ENCODE peak calls at places on chromosomes 1 and 21, in five cellular contexts. J, X, Z, C and N are unnamed samples.

GRCh38 chr1:1510912-1511532 is 940 bp upstream of the ATAD3A start:
- DNase-seq in J (peak; percentile 15), X (no peak), Z (peak; percentile 2), C (peak; percentile 48), N (no peak)

GRCh38 chr1:20008391-20008841 is 29.0 kb upstream of the PLA2G2A start:
- DNase-seq in J (no peak), X (no peak), Z (no peak), C (no peak), N (no peak)

GRCh38 chr1:232578681-232579195 is 51.2 kb downstream of the SIPA1L2 start:
- DNase-seq in J (no peak), X (no peak), Z (no peak), C (no peak), N (no peak)

GRCh38 chr21:44643911-44644310 is 2.3 kb upstream of the KRTAP10-11 start:
- DNase-seq in J (no peak), X (no peak), Z (no peak), C (no peak), N (no peak)

GRCh38 chr1:227685807-227686206 is 49.3 kb downstream of the JMJD4 start:
- DNase-seq in J (no peak), X (no peak), Z (no peak), C (no peak), N (no peak)

GRCh38 chr1:89692601-89693503 is 59.9 kb downstream of the LRRC8C start:
- DNase-seq in J (no peak), X (peak; percentile 24), Z (peak; percentile 79), C (peak; percentile 70), N (no peak)

GRCh38 chr1:175810305-175810704 is 66.9 kb upstream of the TNR start:
- DNase-seq in J (no peak), X (no peak), Z (no peak), C (no peak), N (no peak)

GRCh38 chr1:112954945-112955677 is 885 bp downstream of the SLC16A1 start:
- DNase-seq in J (peak; percentile 54), X (peak; percentile 78), Z (peak; percentile 61), C (peak; percentile 63), N (peak; percentile 10)

GRCh38 chr1:198528376-198528775 is 12.1 kb downstream of the ATP6V1G3 start:
- DNase-seq in J (no peak), X (no peak), Z (peak; percentile 54), C (no peak), N (no peak)

DNA sequence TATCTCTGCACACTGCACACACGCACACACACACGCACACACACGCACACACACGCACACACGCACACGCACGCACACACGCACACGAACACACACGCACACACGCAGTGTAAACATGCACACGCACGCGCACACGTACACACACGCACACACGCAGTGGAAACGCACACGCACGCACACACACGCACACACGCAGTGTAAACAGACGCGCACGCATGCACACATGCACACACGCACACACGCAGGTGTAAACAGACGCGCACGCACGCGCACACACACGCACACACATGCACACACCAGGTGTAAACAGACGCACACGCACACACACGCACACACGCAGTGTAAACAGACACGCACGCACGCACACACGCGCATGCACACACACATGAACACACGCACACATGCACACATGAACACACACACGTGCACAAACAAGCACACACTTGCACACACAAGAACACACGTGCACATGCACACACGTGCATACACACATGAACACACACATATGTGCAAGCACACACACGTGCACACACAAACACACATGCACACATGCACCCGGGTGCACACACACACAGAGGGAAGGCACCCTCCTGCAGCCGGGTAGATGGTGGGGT is 45.2 kb downstream of the PRDM16 start:
- DNase-seq in J (no peak), X (no peak), Z (no peak), C (no peak), N (no peak)
- TF ChIP-seq CTCF in J (no peak), X (no peak), Z (no peak), C (no peak), N (no peak)

DNA sequence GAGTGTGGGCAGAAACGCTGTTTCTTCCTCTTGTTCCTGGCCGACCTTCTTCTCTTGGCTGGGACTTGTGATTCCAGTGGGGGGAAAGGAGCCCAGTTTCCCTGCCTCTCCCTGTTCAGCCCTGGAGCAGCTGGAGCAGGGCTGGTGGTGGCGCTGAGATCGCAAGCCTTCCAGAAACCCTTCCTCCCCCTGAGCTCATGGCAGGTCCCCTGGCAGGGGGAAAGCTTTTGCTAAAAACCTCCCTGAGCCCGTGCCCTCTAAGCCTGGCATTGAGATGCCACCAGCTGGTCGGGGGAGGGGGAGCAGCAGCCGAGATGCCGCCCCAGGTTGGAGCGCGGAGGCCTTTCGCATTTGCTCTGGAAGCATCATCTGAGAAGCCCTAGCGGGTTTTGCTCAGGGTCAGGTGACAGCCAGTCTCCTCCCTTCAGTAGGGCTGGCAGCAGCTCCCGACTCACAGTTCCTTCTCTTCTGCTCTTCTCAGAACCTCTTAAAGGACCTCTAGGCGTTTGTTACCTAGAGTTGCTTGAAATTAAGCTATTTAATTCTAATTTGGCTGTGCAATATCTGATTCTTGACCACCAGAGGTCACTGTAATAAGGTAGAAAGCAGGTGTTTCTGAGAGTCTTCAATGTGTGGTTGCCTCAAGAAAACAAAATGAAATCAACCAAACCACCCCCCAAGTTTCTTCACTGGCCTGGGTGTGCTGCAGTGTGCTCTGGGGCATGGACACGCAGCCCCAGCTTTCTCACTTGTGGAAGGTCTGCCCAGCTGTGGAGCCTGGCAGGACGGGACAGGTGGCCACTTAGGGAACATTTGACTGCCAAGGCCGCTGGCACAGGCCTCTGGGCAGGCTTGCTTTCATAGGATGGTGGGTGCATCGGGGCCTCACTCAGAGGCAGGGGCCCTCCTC is 257.3 kb downstream of the CAMTA1 start:
- DNase-seq in J (peak; percentile 7), X (peak; percentile 14), Z (peak; percentile 57), C (no peak), N (no peak)
- H3K4me3 ChIP-seq in J (no peak overlapping the region), X (no peak overlapping the region), Z (no peak overlapping the region), C (no peak overlapping the region), N (no peak overlapping the region)

GRCh38 chr21:38984982-38985422 is 179.3 kb downstream of the ETS2 start:
- DNase-seq in J (no peak), X (no peak), Z (peak; percentile 86), C (peak; percentile 58), N (peak; percentile 79)
- H3K27me3 ChIP-seq in J (no peaks in the 10 kb centered on the region), X (peaks cover 3% of the 10 kb centered on the region), Z (no peaks in the 10 kb centered on the region), C (no peaks in the 10 kb centered on the region), N (peaks cover 13% of the 10 kb centered on the region)

DNA sequence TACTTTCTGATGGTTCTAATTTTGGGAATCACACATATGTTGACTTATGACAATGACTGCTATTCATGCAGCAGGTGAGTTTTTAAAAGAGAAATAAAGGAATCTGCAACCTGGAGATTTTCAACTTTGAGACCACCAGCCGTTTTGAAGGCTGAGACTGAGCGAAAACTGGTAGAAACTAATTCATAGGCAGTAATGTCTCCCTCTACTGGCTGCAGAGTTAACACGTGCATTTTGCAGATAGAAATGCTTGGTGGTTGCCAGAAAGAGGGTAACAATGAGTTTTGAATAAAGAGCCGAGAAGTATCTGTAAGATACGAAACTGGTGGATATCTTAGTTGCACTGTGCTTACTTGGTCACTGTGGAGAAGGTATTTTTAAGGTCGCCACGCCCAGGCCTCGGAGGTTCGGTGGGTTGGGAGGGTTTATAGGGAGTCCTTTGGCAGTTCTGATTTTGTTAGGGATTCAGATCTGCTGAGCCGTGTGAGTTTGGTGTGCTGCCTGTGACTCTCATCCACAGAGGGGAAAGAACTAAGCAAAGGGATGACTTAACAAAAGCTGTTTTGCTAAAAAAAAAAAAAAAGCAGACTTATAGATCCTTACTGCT is 83.0 kb downstream of the RYR2 start:
- DNase-seq in J (no peak), X (no peak), Z (no peak), C (peak; percentile 2), N (no peak)
- TF ChIP-seq CTCF in J (no peak), X (peak; percentile 67), Z (no peak), C (peak; percentile 46), N (no peak)